ENCODE peak calls at places on chromosomes 4 and X, in nine cellular contexts. One of them, this sample, is unnamed.

GRCh38 chr4:68162196-68162595 is 32.5 kb upstream of the TMPRSS11F start:
- DNase-seq in endodermal cell: peak; percentile 50
- DNase-seq in lung: no peak
- DNase-seq in upper lobe of right lung: no peak
- DNase-seq in astrocyte: peak; percentile 26
- DNase-seq in mammary epithelial cell: no peak
- DNase-seq in ovary: no peak
- DNase-seq in CD8-positive, alpha-beta T cell: no peak
- DNase-seq in spleen: no peak
- DNase-seq in this sample: no peak

GRCh38 chrX:51851507-51852085 is 41.8 kb upstream of the MAGED1 start:
- DNase-seq in spleen: no peak
- DNase-seq in ovary: no peak
- DNase-seq in endodermal cell: no peak
- DNase-seq in CD8-positive, alpha-beta T cell: no peak
- DNase-seq in astrocyte: no peak
- DNase-seq in mammary epithelial cell: peak; percentile 85
- DNase-seq in lung: no peak
- DNase-seq in upper lobe of right lung: no peak
- DNase-seq in this sample: no peak

GRCh38 chr4:112765317-112765989 is 128.5 kb downstream of the LARP7 start:
- DNase-seq in astrocyte: no peak
- DNase-seq in lung: no peak
- DNase-seq in upper lobe of right lung: no peak
- DNase-seq in mammary epithelial cell: no peak
- DNase-seq in ovary: no peak
- DNase-seq in endodermal cell: peak; percentile 62
- DNase-seq in CD8-positive, alpha-beta T cell: no peak
- DNase-seq in spleen: no peak
- DNase-seq in this sample: no peak

GRCh38 chr4:19930742-19931141 is 321.0 kb upstream of the SLIT2 start:
- DNase-seq in upper lobe of right lung: no peak
- DNase-seq in CD8-positive, alpha-beta T cell: no peak
- DNase-seq in astrocyte: peak; percentile 34
- DNase-seq in lung: no peak
- DNase-seq in ovary: no peak
- DNase-seq in spleen: no peak
- DNase-seq in endodermal cell: no peak
- DNase-seq in mammary epithelial cell: no peak
- DNase-seq in this sample: no peak

GRCh38 chr4:100299019-100299418 is 108.8 kb upstream of the DDIT4L start:
- DNase-seq in upper lobe of right lung: no peak
- DNase-seq in lung: no peak
- DNase-seq in astrocyte: peak; percentile 94
- DNase-seq in mammary epithelial cell: peak; percentile 54
- DNase-seq in CD8-positive, alpha-beta T cell: no peak
- DNase-seq in spleen: no peak
- DNase-seq in ovary: no peak
- DNase-seq in endodermal cell: no peak
- DNase-seq in this sample: no peak

GRCh38 chrX:20330545-20330944 is 63.8 kb upstream of the RPS6KA3 start:
- DNase-seq in endodermal cell: no peak
- DNase-seq in astrocyte: no peak
- DNase-seq in ovary: no peak
- DNase-seq in mammary epithelial cell: no peak
- DNase-seq in lung: no peak
- DNase-seq in upper lobe of right lung: no peak
- DNase-seq in CD8-positive, alpha-beta T cell: no peak
- DNase-seq in spleen: no peak
- DNase-seq in this sample: no peak

GRCh38 chr4:182643801-182644311 is 273.3 kb downstream of the DCTD start:
- DNase-seq in ovary: no peak
- DNase-seq in mammary epithelial cell: no peak
- DNase-seq in upper lobe of right lung: no peak
- DNase-seq in CD8-positive, alpha-beta T cell: no peak
- DNase-seq in endodermal cell: no peak
- DNase-seq in spleen: no peak
- DNase-seq in astrocyte: peak; percentile 97
- DNase-seq in lung: no peak
- DNase-seq in this sample: no peak

GRCh38 chr4:26830701-26831100 is 29.9 kb upstream of the STIM2 start:
- DNase-seq in astrocyte: no peak
- DNase-seq in upper lobe of right lung: no peak
- DNase-seq in spleen: no peak
- DNase-seq in CD8-positive, alpha-beta T cell: no peak
- DNase-seq in lung: no peak
- DNase-seq in ovary: no peak
- DNase-seq in endodermal cell: no peak
- DNase-seq in mammary epithelial cell: no peak
- DNase-seq in this sample: no peak

GRCh38 chrX:83305381-83305780 is 202.7 kb upstream of the POU3F4 start:
- DNase-seq in lung: no peak
- DNase-seq in spleen: no peak
- DNase-seq in CD8-positive, alpha-beta T cell: no peak
- DNase-seq in mammary epithelial cell: no peak
- DNase-seq in upper lobe of right lung: no peak
- DNase-seq in astrocyte: no peak
- DNase-seq in ovary: no peak
- DNase-seq in endodermal cell: no peak
- DNase-seq in this sample: no peak

GRCh38 chr4:79906996-79907395 is 166.0 kb downstream of the ANTXR2 start:
- DNase-seq in spleen: no peak
- DNase-seq in upper lobe of right lung: no peak
- DNase-seq in lung: no peak
- DNase-seq in mammary epithelial cell: no peak
- DNase-seq in ovary: no peak
- DNase-seq in astrocyte: no peak
- DNase-seq in CD8-positive, alpha-beta T cell: no peak
- DNase-seq in endodermal cell: no peak
- DNase-seq in this sample: no peak

GRCh38 chrX:23548164-23548563 is 119.1 kb upstream of the PRDX4 start:
- DNase-seq in upper lobe of right lung: no peak
- DNase-seq in endodermal cell: no peak
- DNase-seq in ovary: no peak
- DNase-seq in mammary epithelial cell: no peak
- DNase-seq in spleen: no peak
- DNase-seq in lung: no peak
- DNase-seq in CD8-positive, alpha-beta T cell: no peak
- DNase-seq in astrocyte: peak; percentile 53
- DNase-seq in this sample: no peak

GRCh38 chr4:54924891-54925290 is 200.5 kb downstream of the KDR start:
- DNase-seq in endodermal cell: no peak
- DNase-seq in CD8-positive, alpha-beta T cell: no peak
- DNase-seq in mammary epithelial cell: peak; percentile 68
- DNase-seq in ovary: no peak
- DNase-seq in astrocyte: no peak
- DNase-seq in lung: no peak
- DNase-seq in upper lobe of right lung: no peak
- DNase-seq in spleen: no peak
- DNase-seq in this sample: no peak

GRCh38 chrX:84362184-84362838 is 139.9 kb downstream of the HDX start:
- DNase-seq in lung: no peak
- DNase-seq in ovary: no peak
- DNase-seq in upper lobe of right lung: no peak
- DNase-seq in mammary epithelial cell: no peak
- DNase-seq in astrocyte: no peak
- DNase-seq in endodermal cell: no peak
- DNase-seq in spleen: no peak
- DNase-seq in CD8-positive, alpha-beta T cell: no peak
- DNase-seq in this sample: no peak

GRCh38 chr4:121221608-121222007 is 57.5 kb upstream of the TNIP3 start:
- DNase-seq in CD8-positive, alpha-beta T cell: no peak
- DNase-seq in ovary: no peak
- DNase-seq in spleen: no peak
- DNase-seq in upper lobe of right lung: no peak
- DNase-seq in lung: no peak
- DNase-seq in mammary epithelial cell: no peak
- DNase-seq in endodermal cell: no peak
- DNase-seq in astrocyte: no peak
- DNase-seq in this sample: no peak

GRCh38 chrX:50067435-50068292 is 133.1 kb downstream of the AKAP4 start:
- DNase-seq in astrocyte: peak; percentile 22
- DNase-seq in ovary: no peak
- DNase-seq in mammary epithelial cell: peak; percentile 1
- DNase-seq in endodermal cell: peak; percentile 76
- DNase-seq in upper lobe of right lung: no peak
- DNase-seq in spleen: no peak
- DNase-seq in lung: peak; percentile 44
- DNase-seq in CD8-positive, alpha-beta T cell: no peak
- DNase-seq in this sample: peak; percentile 38

GRCh38 chr4:140296871-140297570 is 76.4 kb upstream of the SCOC start:
- DNase-seq in astrocyte: peak; percentile 39
- DNase-seq in ovary: peak; percentile 44
- DNase-seq in endodermal cell: peak; percentile 63
- DNase-seq in mammary epithelial cell: peak; percentile 54
- DNase-seq in lung: no peak
- DNase-seq in upper lobe of right lung: no peak
- DNase-seq in CD8-positive, alpha-beta T cell: no peak
- DNase-seq in spleen: no peak
- DNase-seq in this sample: peak; percentile 34

GRCh38 chr4:126738926-126739325 is 893.8 kb upstream of the INTU start:
- DNase-seq in CD8-positive, alpha-beta T cell: no peak
- DNase-seq in spleen: no peak
- DNase-seq in lung: no peak
- DNase-seq in astrocyte: peak; percentile 10
- DNase-seq in upper lobe of right lung: no peak
- DNase-seq in mammary epithelial cell: peak; percentile 35
- DNase-seq in ovary: no peak
- DNase-seq in endodermal cell: no peak
- DNase-seq in this sample: no peak

GRCh38 chr4:2059034-2059725 is at the start of gene NAT8L:
- DNase-seq in spleen: no peak
- DNase-seq in ovary: peak; percentile 46
- DNase-seq in upper lobe of right lung: no peak
- DNase-seq in astrocyte: no peak
- DNase-seq in endodermal cell: peak; percentile 78
- DNase-seq in CD8-positive, alpha-beta T cell: no peak
- DNase-seq in lung: no peak
- DNase-seq in mammary epithelial cell: no peak
- DNase-seq in this sample: peak; percentile 49

GRCh38 chr4:154466336-154466735 is 25.3 kb downstream of the DCHS2 start:
- DNase-seq in mammary epithelial cell: no peak
- DNase-seq in spleen: no peak
- DNase-seq in CD8-positive, alpha-beta T cell: no peak
- DNase-seq in lung: no peak
- DNase-seq in upper lobe of right lung: no peak
- DNase-seq in ovary: no peak
- DNase-seq in endodermal cell: no peak
- DNase-seq in astrocyte: no peak
- DNase-seq in this sample: no peak

GRCh38 chrX:155035688-155036087 is 9.0 kb downstream of the FUNDC2 start:
- DNase-seq in ovary: no peak
- DNase-seq in spleen: no peak
- DNase-seq in endodermal cell: no peak
- DNase-seq in astrocyte: no peak
- DNase-seq in lung: no peak
- DNase-seq in mammary epithelial cell: no peak
- DNase-seq in upper lobe of right lung: no peak
- DNase-seq in CD8-positive, alpha-beta T cell: no peak
- DNase-seq in this sample: no peak
- H3K9me3 ChIP-seq in ovary: no peaks in the 10 kb centered on the region
- H3K9me3 ChIP-seq in spleen: peaks cover 7% of the 10 kb centered on the region
- H3K9me3 ChIP-seq in endodermal cell: peaks cover 14% of the 10 kb centered on the region
- H3K9me3 ChIP-seq in astrocyte: no peaks in the 10 kb centered on the region
- H3K9me3 ChIP-seq in lung: peaks cover 2% of the 10 kb centered on the region
- H3K9me3 ChIP-seq in mammary epithelial cell: peaks cover 2% of the 10 kb centered on the region
- H3K9me3 ChIP-seq in upper lobe of right lung: no peaks in the 10 kb centered on the region
- H3K9me3 ChIP-seq in CD8-positive, alpha-beta T cell: no peaks in the 10 kb centered on the region
- H3K9me3 ChIP-seq in this sample: no peaks in the 10 kb centered on the region

GRCh38 chr4:123421942-123422781 is 25.6 kb downstream of the SPRY1 start:
- DNase-seq in ovary: no peak
- DNase-seq in mammary epithelial cell: no peak
- DNase-seq in CD8-positive, alpha-beta T cell: no peak
- DNase-seq in upper lobe of right lung: no peak
- DNase-seq in lung: no peak
- DNase-seq in endodermal cell: no peak
- DNase-seq in spleen: no peak
- DNase-seq in astrocyte: no peak
- DNase-seq in this sample: no peak
- H3K4me1 ChIP-seq in ovary: no peaks in the 10 kb centered on the region
- H3K4me1 ChIP-seq in mammary epithelial cell: peaks cover 20% of the 10 kb centered on the region
- H3K4me1 ChIP-seq in CD8-positive, alpha-beta T cell: peaks cover 5% of the 10 kb centered on the region
- H3K4me1 ChIP-seq in upper lobe of right lung: peaks cover 8% of the 10 kb centered on the region
- H3K4me1 ChIP-seq in lung: no peaks in the 10 kb centered on the region
- H3K4me1 ChIP-seq in endodermal cell: peaks cover 5% of the 10 kb centered on the region
- H3K4me1 ChIP-seq in spleen: peaks cover 9% of the 10 kb centered on the region
- H3K4me1 ChIP-seq in astrocyte: peaks cover 15% of the 10 kb centered on the region
- H3K4me1 ChIP-seq in this sample: peaks cover 3% of the 10 kb centered on the region

DNA sequence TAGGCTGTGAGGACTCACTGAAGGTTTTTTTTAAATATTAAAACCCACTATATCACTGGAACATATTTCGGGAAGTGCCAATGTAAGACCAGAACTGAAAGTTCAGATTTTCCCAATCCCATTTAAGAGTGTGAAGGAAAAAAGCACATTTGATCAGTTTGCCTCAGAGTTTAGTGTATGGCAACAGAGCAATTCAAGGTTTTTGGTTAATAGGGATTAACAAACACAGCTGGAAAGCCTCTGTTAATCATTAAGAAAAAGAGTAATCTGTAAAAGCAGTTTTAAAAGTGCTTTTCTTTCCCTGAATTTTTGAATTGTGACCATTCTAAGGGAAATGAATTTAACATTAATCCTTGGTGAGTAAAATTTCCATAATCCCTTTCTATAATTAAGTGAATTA is 60.4 kb downstream of the NPY5R start:
- DNase-seq in ovary: no peak
- DNase-seq in CD8-positive, alpha-beta T cell: no peak
- DNase-seq in astrocyte: no peak
- DNase-seq in endodermal cell: no peak
- DNase-seq in spleen: no peak
- DNase-seq in lung: no peak
- DNase-seq in mammary epithelial cell: no peak
- DNase-seq in upper lobe of right lung: no peak
- DNase-seq in this sample: no peak
- H3K9me3 ChIP-seq in ovary: no peaks in the 10 kb centered on the region
- H3K9me3 ChIP-seq in CD8-positive, alpha-beta T cell: no peaks in the 10 kb centered on the region
- H3K9me3 ChIP-seq in astrocyte: no peaks in the 10 kb centered on the region
- H3K9me3 ChIP-seq in endodermal cell: no peaks in the 10 kb centered on the region
- H3K9me3 ChIP-seq in spleen: no peaks in the 10 kb centered on the region
- H3K9me3 ChIP-seq in lung: no peaks in the 10 kb centered on the region
- H3K9me3 ChIP-seq in mammary epithelial cell: no peaks in the 10 kb centered on the region
- H3K9me3 ChIP-seq in upper lobe of right lung: no peaks in the 10 kb centered on the region
- H3K9me3 ChIP-seq in this sample: no peaks in the 10 kb centered on the region

DNA sequence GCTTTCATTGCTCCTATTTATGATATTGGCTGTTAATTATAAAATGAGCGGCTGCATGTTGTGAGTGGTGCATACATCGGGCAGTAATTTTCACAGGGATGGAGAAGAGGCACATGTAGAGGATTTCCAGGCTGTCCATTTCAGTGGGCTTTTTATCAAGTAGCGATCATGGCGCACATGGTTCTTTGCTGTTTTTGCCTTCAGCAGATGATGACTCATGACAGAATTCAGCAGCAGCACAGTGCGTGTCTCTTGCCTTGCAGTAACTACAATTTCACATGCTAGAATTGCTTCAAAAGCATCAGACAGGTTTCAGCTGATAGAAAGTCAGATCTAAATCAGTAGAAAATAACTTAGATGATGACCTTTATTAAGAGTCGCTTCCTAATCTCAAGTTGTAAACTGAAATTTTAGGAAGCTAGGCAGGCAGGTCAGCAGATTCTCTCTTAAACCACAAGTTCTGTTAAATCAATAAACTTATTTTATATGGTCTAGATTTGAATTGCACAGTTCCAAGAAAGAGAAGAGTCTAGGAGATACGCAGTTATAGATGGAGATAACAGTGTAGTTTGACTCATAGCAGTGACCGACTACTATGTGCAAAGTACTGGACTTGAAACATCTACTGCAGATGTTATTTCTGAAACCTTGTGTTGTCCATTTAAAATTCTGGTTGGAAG is 35.8 kb downstream of the LRP2BP start:
- DNase-seq in mammary epithelial cell: no peak
- DNase-seq in endodermal cell: no peak
- DNase-seq in spleen: no peak
- DNase-seq in astrocyte: peak; percentile 84
- DNase-seq in CD8-positive, alpha-beta T cell: no peak
- DNase-seq in lung: no peak
- DNase-seq in ovary: no peak
- DNase-seq in upper lobe of right lung: no peak
- DNase-seq in this sample: no peak
- H3K4me1 ChIP-seq in mammary epithelial cell: no peaks in the 10 kb centered on the region
- H3K4me1 ChIP-seq in endodermal cell: no peaks in the 10 kb centered on the region
- H3K4me1 ChIP-seq in spleen: no peaks in the 10 kb centered on the region
- H3K4me1 ChIP-seq in astrocyte: peaks cover 36% of the 10 kb centered on the region
- H3K4me1 ChIP-seq in CD8-positive, alpha-beta T cell: no peaks in the 10 kb centered on the region
- H3K4me1 ChIP-seq in lung: no peaks in the 10 kb centered on the region
- H3K4me1 ChIP-seq in ovary: no peaks in the 10 kb centered on the region
- H3K4me1 ChIP-seq in upper lobe of right lung: no peaks in the 10 kb centered on the region
- H3K4me1 ChIP-seq in this sample: peaks cover 12% of the 10 kb centered on the region

This sample was measured in body of pancreas.